ENCODE peak calls at places on chromosomes 3 and 15, in four cellular contexts. W, A, S and N are unnamed samples.
A peak's percentile ranks its signal among the peaks of the same experiment; 100 is the strongest.

GRCh38 chr15:81480645-81481053 is 106.6 kb upstream of the TMC3 start:
- DNase-seq in S (peak; percentile 90), W (peak; percentile 58), A (peak; percentile 15), N (no peak)

GRCh38 chr3:109072208-109072607 is 45.7 kb downstream of the MORC1 start:
- DNase-seq in S (no peak), A (no peak), W (no peak), N (no peak)

GRCh38 chr3:14489641-14490040 is 50.5 kb downstream of the GRIP2 start:
- DNase-seq in W (no peak), A (no peak), S (no peak), N (no peak)

GRCh38 chr3:89372456-89372855 is 265.0 kb downstream of the EPHA3 start:
- DNase-seq in A (no peak), W (peak; percentile 19), S (no peak), N (no peak)

GRCh38 chr3:160801386-160802118 is 45.5 kb downstream of the PPM1L start:
- DNase-seq in W (peak; percentile 39), A (no peak), S (peak; percentile 63), N (no peak)

GRCh38 chr3:129622933-129623332 is 16.5 kb upstream of the PLXND1 start:
- DNase-seq in S (no peak), A (no peak), W (no peak), N (no peak)

GRCh38 chr3:14376348-14377043 is 25.9 kb upstream of the SLC6A6 start:
- DNase-seq in A (no peak), W (no peak), S (no peak), N (no peak)

GRCh38 chr3:98826126-98826525 is 63.0 kb downstream of the ST3GAL6 start:
- DNase-seq in W (no peak), S (no peak), A (no peak), N (no peak)

GRCh38 chr3:5217824-5218595 is 30.5 kb downstream of the EDEM1 start:
- DNase-seq in S (no peak), W (peak; percentile 67), A (no peak), N (no peak)

GRCh38 chr3:14490831-14491230 is 49.3 kb downstream of the GRIP2 start:
- DNase-seq in S (no peak), W (no peak), A (no peak), N (no peak)